ENCODE peak calls at places on chromosome 10, in eight cellular contexts. One of them, this sample, is unnamed.

GRCh38 chr10:126147866-126148578 is 240.3 kb downstream of the ADAM12 start:
- DNase-seq in stimulated activated CD4-positive, alpha-beta T cell treated with anti-CD3 and anti-CD28 coated beads, Interleukin-4, amount 100 ng/mL, for 24 hours: no peak
- DNase-seq in activated gamma-delta T cell treated with Interleukin-2 at 50 U/mL for 16 hours: no peak
- DNase-seq in skeletal muscle cell: peak; percentile 57
- DNase-seq in GM03348: peak; percentile 68
- DNase-seq in omental fat pad: no peak
- DNase-seq in anterior cingulate cortex: no peak
- DNase-seq in mucosa of gallbladder: no peak
- DNase-seq in this sample: peak; percentile 66

GRCh38 chr10:27685686-27686085 is 59.9 kb downstream of the MKX start:
- DNase-seq in anterior cingulate cortex: no peak
- DNase-seq in skeletal muscle cell: no peak
- DNase-seq in omental fat pad: no peak
- DNase-seq in mucosa of gallbladder: no peak
- DNase-seq in stimulated activated CD4-positive, alpha-beta T cell treated with anti-CD3 and anti-CD28 coated beads, Interleukin-4, amount 100 ng/mL, for 24 hours: no peak
- DNase-seq in activated gamma-delta T cell treated with Interleukin-2 at 50 U/mL for 16 hours: no peak
- DNase-seq in GM03348: no peak
- DNase-seq in this sample: no peak

GRCh38 chr10:68032113-68032512 is 43.0 kb downstream of the HERC4 start:
- DNase-seq in anterior cingulate cortex: no peak
- DNase-seq in mucosa of gallbladder: no peak
- DNase-seq in skeletal muscle cell: no peak
- DNase-seq in stimulated activated CD4-positive, alpha-beta T cell treated with anti-CD3 and anti-CD28 coated beads, Interleukin-4, amount 100 ng/mL, for 24 hours: no peak
- DNase-seq in GM03348: no peak
- DNase-seq in omental fat pad: no peak
- DNase-seq in activated gamma-delta T cell treated with Interleukin-2 at 50 U/mL for 16 hours: no peak
- DNase-seq in this sample: no peak

GRCh38 chr10:71006497-71006896 is 118.1 kb upstream of the PCBD1 start:
- DNase-seq in mucosa of gallbladder: no peak
- DNase-seq in omental fat pad: no peak
- DNase-seq in activated gamma-delta T cell treated with Interleukin-2 at 50 U/mL for 16 hours: no peak
- DNase-seq in GM03348: no peak
- DNase-seq in skeletal muscle cell: no peak
- DNase-seq in stimulated activated CD4-positive, alpha-beta T cell treated with anti-CD3 and anti-CD28 coated beads, Interleukin-4, amount 100 ng/mL, for 24 hours: no peak
- DNase-seq in anterior cingulate cortex: no peak
- DNase-seq in this sample: no peak

GRCh38 chr10:82558208-82558607 is 683.2 kb downstream of the NRG3 start:
- DNase-seq in skeletal muscle cell: peak; percentile 4
- DNase-seq in activated gamma-delta T cell treated with Interleukin-2 at 50 U/mL for 16 hours: no peak
- DNase-seq in stimulated activated CD4-positive, alpha-beta T cell treated with anti-CD3 and anti-CD28 coated beads, Interleukin-4, amount 100 ng/mL, for 24 hours: no peak
- DNase-seq in mucosa of gallbladder: no peak
- DNase-seq in anterior cingulate cortex: no peak
- DNase-seq in GM03348: no peak
- DNase-seq in omental fat pad: no peak
- DNase-seq in this sample: peak; percentile 47

GRCh38 chr10:1074063-1074747 is 18.0 kb downstream of the WDR37 start:
- DNase-seq in GM03348: no peak
- DNase-seq in omental fat pad: no peak
- DNase-seq in mucosa of gallbladder: no peak
- DNase-seq in activated gamma-delta T cell treated with Interleukin-2 at 50 U/mL for 16 hours: no peak
- DNase-seq in stimulated activated CD4-positive, alpha-beta T cell treated with anti-CD3 and anti-CD28 coated beads, Interleukin-4, amount 100 ng/mL, for 24 hours: no peak
- DNase-seq in skeletal muscle cell: no peak
- DNase-seq in anterior cingulate cortex: no peak
- DNase-seq in this sample: no peak

GRCh38 chr10:119161680-119162079 is 3.8 kb downstream of the SFXN4 start:
- DNase-seq in GM03348: no peak
- DNase-seq in stimulated activated CD4-positive, alpha-beta T cell treated with anti-CD3 and anti-CD28 coated beads, Interleukin-4, amount 100 ng/mL, for 24 hours: no peak
- DNase-seq in omental fat pad: no peak
- DNase-seq in activated gamma-delta T cell treated with Interleukin-2 at 50 U/mL for 16 hours: no peak
- DNase-seq in mucosa of gallbladder: no peak
- DNase-seq in skeletal muscle cell: no peak
- DNase-seq in anterior cingulate cortex: peak; percentile 21
- DNase-seq in this sample: peak; percentile 31

GRCh38 chr10:132904169-132904813 is 38.1 kb downstream of the CFAP46 start:
- DNase-seq in skeletal muscle cell: no peak
- DNase-seq in omental fat pad: no peak
- DNase-seq in anterior cingulate cortex: no peak
- DNase-seq in activated gamma-delta T cell treated with Interleukin-2 at 50 U/mL for 16 hours: no peak
- DNase-seq in stimulated activated CD4-positive, alpha-beta T cell treated with anti-CD3 and anti-CD28 coated beads, Interleukin-4, amount 100 ng/mL, for 24 hours: peak; percentile 42
- DNase-seq in mucosa of gallbladder: no peak
- DNase-seq in GM03348: peak; percentile 77
- DNase-seq in this sample: peak; percentile 43

GRCh38 chr10:34088208-34088794 is 726.8 kb downstream of the PARD3 start:
- DNase-seq in omental fat pad: no peak
- DNase-seq in skeletal muscle cell: no peak
- DNase-seq in stimulated activated CD4-positive, alpha-beta T cell treated with anti-CD3 and anti-CD28 coated beads, Interleukin-4, amount 100 ng/mL, for 24 hours: no peak
- DNase-seq in anterior cingulate cortex: no peak
- DNase-seq in mucosa of gallbladder: no peak
- DNase-seq in GM03348: no peak
- DNase-seq in activated gamma-delta T cell treated with Interleukin-2 at 50 U/mL for 16 hours: no peak
- DNase-seq in this sample: no peak

GRCh38 chr10:80410122-80410521 is 1.8 kb downstream of the PRXL2A start:
- DNase-seq in anterior cingulate cortex: no peak
- DNase-seq in GM03348: no peak
- DNase-seq in stimulated activated CD4-positive, alpha-beta T cell treated with anti-CD3 and anti-CD28 coated beads, Interleukin-4, amount 100 ng/mL, for 24 hours: no peak
- DNase-seq in skeletal muscle cell: no peak
- DNase-seq in omental fat pad: no peak
- DNase-seq in activated gamma-delta T cell treated with Interleukin-2 at 50 U/mL for 16 hours: no peak
- DNase-seq in mucosa of gallbladder: no peak
- DNase-seq in this sample: no peak

GRCh38 chr10:78937800-78938694 is 130.7 kb upstream of the ZMIZ1 start:
- DNase-seq in stimulated activated CD4-positive, alpha-beta T cell treated with anti-CD3 and anti-CD28 coated beads, Interleukin-4, amount 100 ng/mL, for 24 hours: no peak
- DNase-seq in skeletal muscle cell: no peak
- DNase-seq in anterior cingulate cortex: no peak
- DNase-seq in activated gamma-delta T cell treated with Interleukin-2 at 50 U/mL for 16 hours: peak; percentile 22
- DNase-seq in GM03348: no peak
- DNase-seq in omental fat pad: no peak
- DNase-seq in mucosa of gallbladder: no peak
- DNase-seq in this sample: peak; percentile 38

GRCh38 chr10:12799746-12800145 is 201.8 kb downstream of the CCDC3 start:
- DNase-seq in mucosa of gallbladder: no peak
- DNase-seq in omental fat pad: no peak
- DNase-seq in stimulated activated CD4-positive, alpha-beta T cell treated with anti-CD3 and anti-CD28 coated beads, Interleukin-4, amount 100 ng/mL, for 24 hours: no peak
- DNase-seq in GM03348: no peak
- DNase-seq in activated gamma-delta T cell treated with Interleukin-2 at 50 U/mL for 16 hours: no peak
- DNase-seq in skeletal muscle cell: no peak
- DNase-seq in anterior cingulate cortex: no peak
- DNase-seq in this sample: no peak

GRCh38 chr10:70319183-70319582 is 35.4 kb upstream of the NPFFR1 start:
- DNase-seq in activated gamma-delta T cell treated with Interleukin-2 at 50 U/mL for 16 hours: no peak
- DNase-seq in skeletal muscle cell: no peak
- DNase-seq in GM03348: no peak
- DNase-seq in stimulated activated CD4-positive, alpha-beta T cell treated with anti-CD3 and anti-CD28 coated beads, Interleukin-4, amount 100 ng/mL, for 24 hours: no peak
- DNase-seq in omental fat pad: no peak
- DNase-seq in mucosa of gallbladder: no peak
- DNase-seq in anterior cingulate cortex: no peak
- DNase-seq in this sample: no peak

GRCh38 chr10:17383801-17384445 is 70.5 kb downstream of the ST8SIA6 start:
- DNase-seq in activated gamma-delta T cell treated with Interleukin-2 at 50 U/mL for 16 hours: no peak
- DNase-seq in GM03348: no peak
- DNase-seq in omental fat pad: no peak
- DNase-seq in anterior cingulate cortex: no peak
- DNase-seq in mucosa of gallbladder: no peak
- DNase-seq in skeletal muscle cell: no peak
- DNase-seq in stimulated activated CD4-positive, alpha-beta T cell treated with anti-CD3 and anti-CD28 coated beads, Interleukin-4, amount 100 ng/mL, for 24 hours: no peak
- DNase-seq in this sample: no peak

GRCh38 chr10:58531084-58531695 is 18.5 kb downstream of the BICC1 start:
- DNase-seq in activated gamma-delta T cell treated with Interleukin-2 at 50 U/mL for 16 hours: peak; percentile 33
- DNase-seq in stimulated activated CD4-positive, alpha-beta T cell treated with anti-CD3 and anti-CD28 coated beads, Interleukin-4, amount 100 ng/mL, for 24 hours: peak; percentile 54
- DNase-seq in skeletal muscle cell: no peak
- DNase-seq in mucosa of gallbladder: peak; percentile 66
- DNase-seq in anterior cingulate cortex: peak; percentile 0
- DNase-seq in omental fat pad: no peak
- DNase-seq in GM03348: peak; percentile 43
- DNase-seq in this sample: peak; percentile 90

GRCh38 chr10:28179490-28180099 is 123.3 kb downstream of the MPP7 start:
- DNase-seq in anterior cingulate cortex: no peak
- DNase-seq in stimulated activated CD4-positive, alpha-beta T cell treated with anti-CD3 and anti-CD28 coated beads, Interleukin-4, amount 100 ng/mL, for 24 hours: peak; percentile 54
- DNase-seq in mucosa of gallbladder: peak; percentile 40
- DNase-seq in omental fat pad: no peak
- DNase-seq in skeletal muscle cell: no peak
- DNase-seq in GM03348: peak; percentile 50
- DNase-seq in activated gamma-delta T cell treated with Interleukin-2 at 50 U/mL for 16 hours: peak; percentile 17
- DNase-seq in this sample: peak; percentile 72

GRCh38 chr10:55740110-55740509 is 620.9 kb downstream of the ZWINT start:
- DNase-seq in GM03348: no peak
- DNase-seq in anterior cingulate cortex: no peak
- DNase-seq in stimulated activated CD4-positive, alpha-beta T cell treated with anti-CD3 and anti-CD28 coated beads, Interleukin-4, amount 100 ng/mL, for 24 hours: no peak
- DNase-seq in omental fat pad: no peak
- DNase-seq in mucosa of gallbladder: no peak
- DNase-seq in skeletal muscle cell: no peak
- DNase-seq in activated gamma-delta T cell treated with Interleukin-2 at 50 U/mL for 16 hours: no peak
- DNase-seq in this sample: no peak

GRCh38 chr10:36720931-36721330 is 404.5 kb upstream of the ANKRD30A start:
- DNase-seq in omental fat pad: no peak
- DNase-seq in skeletal muscle cell: no peak
- DNase-seq in GM03348: no peak
- DNase-seq in mucosa of gallbladder: no peak
- DNase-seq in activated gamma-delta T cell treated with Interleukin-2 at 50 U/mL for 16 hours: no peak
- DNase-seq in anterior cingulate cortex: no peak
- DNase-seq in stimulated activated CD4-positive, alpha-beta T cell treated with anti-CD3 and anti-CD28 coated beads, Interleukin-4, amount 100 ng/mL, for 24 hours: no peak
- DNase-seq in this sample: peak; percentile 3

GRCh38 chr10:78316451-78316931 is 282.8 kb downstream of the RPS24 start:
- DNase-seq in activated gamma-delta T cell treated with Interleukin-2 at 50 U/mL for 16 hours: no peak
- DNase-seq in anterior cingulate cortex: peak; percentile 38
- DNase-seq in omental fat pad: no peak
- DNase-seq in stimulated activated CD4-positive, alpha-beta T cell treated with anti-CD3 and anti-CD28 coated beads, Interleukin-4, amount 100 ng/mL, for 24 hours: no peak
- DNase-seq in skeletal muscle cell: peak; percentile 31
- DNase-seq in mucosa of gallbladder: peak; percentile 14
- DNase-seq in GM03348: peak; percentile 65
- DNase-seq in this sample: no peak

GRCh38 chr10:6275022-6275997 is 72.6 kb downstream of the PFKFB3 start:
- DNase-seq in activated gamma-delta T cell treated with Interleukin-2 at 50 U/mL for 16 hours: peak; percentile 88
- DNase-seq in stimulated activated CD4-positive, alpha-beta T cell treated with anti-CD3 and anti-CD28 coated beads, Interleukin-4, amount 100 ng/mL, for 24 hours: peak; percentile 92
- DNase-seq in mucosa of gallbladder: peak; percentile 88
- DNase-seq in omental fat pad: peak; percentile 66
- DNase-seq in skeletal muscle cell: peak; percentile 94
- DNase-seq in GM03348: peak; percentile 96
- DNase-seq in anterior cingulate cortex: peak; percentile 45
- DNase-seq in this sample: peak; percentile 99

GRCh38 chr10:62805139-62806092 is 896 bp downstream of the ADO start:
- DNase-seq in omental fat pad: no peak
- DNase-seq in activated gamma-delta T cell treated with Interleukin-2 at 50 U/mL for 16 hours: no peak
- DNase-seq in GM03348: peak; percentile 77
- DNase-seq in stimulated activated CD4-positive, alpha-beta T cell treated with anti-CD3 and anti-CD28 coated beads, Interleukin-4, amount 100 ng/mL, for 24 hours: peak; percentile 67
- DNase-seq in anterior cingulate cortex: peak; percentile 75
- DNase-seq in mucosa of gallbladder: no peak
- DNase-seq in skeletal muscle cell: no peak
- DNase-seq in this sample: peak; percentile 49

GRCh38 chr10:93150289-93150688 is 76.6 kb downstream of the CYP26A1 start:
- DNase-seq in skeletal muscle cell: no peak
- DNase-seq in omental fat pad: no peak
- DNase-seq in mucosa of gallbladder: no peak
- DNase-seq in stimulated activated CD4-positive, alpha-beta T cell treated with anti-CD3 and anti-CD28 coated beads, Interleukin-4, amount 100 ng/mL, for 24 hours: peak; percentile 5
- DNase-seq in GM03348: peak; percentile 14
- DNase-seq in anterior cingulate cortex: no peak
- DNase-seq in activated gamma-delta T cell treated with Interleukin-2 at 50 U/mL for 16 hours: no peak
- DNase-seq in this sample: peak; percentile 21

GRCh38 chr10:13234172-13234571 is at the start of gene UCMA:
- DNase-seq in GM03348: no peak
- DNase-seq in skeletal muscle cell: no peak
- DNase-seq in omental fat pad: no peak
- DNase-seq in mucosa of gallbladder: no peak
- DNase-seq in activated gamma-delta T cell treated with Interleukin-2 at 50 U/mL for 16 hours: no peak
- DNase-seq in anterior cingulate cortex: no peak
- DNase-seq in stimulated activated CD4-positive, alpha-beta T cell treated with anti-CD3 and anti-CD28 coated beads, Interleukin-4, amount 100 ng/mL, for 24 hours: no peak
- DNase-seq in this sample: no peak

GRCh38 chr10:24849537-24850299 is 102.7 kb downstream of the PRTFDC1 start:
- DNase-seq in anterior cingulate cortex: no peak
- DNase-seq in activated gamma-delta T cell treated with Interleukin-2 at 50 U/mL for 16 hours: no peak
- DNase-seq in GM03348: no peak
- DNase-seq in skeletal muscle cell: no peak
- DNase-seq in mucosa of gallbladder: peak; percentile 31
- DNase-seq in omental fat pad: no peak
- DNase-seq in stimulated activated CD4-positive, alpha-beta T cell treated with anti-CD3 and anti-CD28 coated beads, Interleukin-4, amount 100 ng/mL, for 24 hours: no peak
- DNase-seq in this sample: no peak

GRCh38 chr10:44978570-44979280 is at the start of gene DEPP1:
- DNase-seq in stimulated activated CD4-positive, alpha-beta T cell treated with anti-CD3 and anti-CD28 coated beads, Interleukin-4, amount 100 ng/mL, for 24 hours: no peak
- DNase-seq in GM03348: peak; percentile 87
- DNase-seq in skeletal muscle cell: peak; percentile 69
- DNase-seq in anterior cingulate cortex: peak; percentile 74
- DNase-seq in activated gamma-delta T cell treated with Interleukin-2 at 50 U/mL for 16 hours: no peak
- DNase-seq in omental fat pad: peak; percentile 87
- DNase-seq in mucosa of gallbladder: peak; percentile 94
- DNase-seq in this sample: peak; percentile 98

GRCh38 chr10:11617233-11617632 is 5.8 kb upstream of the USP6NL start:
- DNase-seq in anterior cingulate cortex: no peak
- DNase-seq in activated gamma-delta T cell treated with Interleukin-2 at 50 U/mL for 16 hours: no peak
- DNase-seq in stimulated activated CD4-positive, alpha-beta T cell treated with anti-CD3 and anti-CD28 coated beads, Interleukin-4, amount 100 ng/mL, for 24 hours: no peak
- DNase-seq in GM03348: no peak
- DNase-seq in mucosa of gallbladder: no peak
- DNase-seq in omental fat pad: no peak
- DNase-seq in skeletal muscle cell: no peak
- DNase-seq in this sample: no peak

GRCh38 chr10:110789604-110790428 is 81.9 kb upstream of the PDCD4 start:
- DNase-seq in omental fat pad: no peak
- DNase-seq in mucosa of gallbladder: no peak
- DNase-seq in stimulated activated CD4-positive, alpha-beta T cell treated with anti-CD3 and anti-CD28 coated beads, Interleukin-4, amount 100 ng/mL, for 24 hours: no peak
- DNase-seq in activated gamma-delta T cell treated with Interleukin-2 at 50 U/mL for 16 hours: no peak
- DNase-seq in skeletal muscle cell: no peak
- DNase-seq in anterior cingulate cortex: no peak
- DNase-seq in GM03348: no peak
- DNase-seq in this sample: no peak

GRCh38 chr10:95653895-95654294 is 2.6 kb downstream of the ALDH18A1 start:
- DNase-seq in stimulated activated CD4-positive, alpha-beta T cell treated with anti-CD3 and anti-CD28 coated beads, Interleukin-4, amount 100 ng/mL, for 24 hours: no peak
- DNase-seq in skeletal muscle cell: no peak
- DNase-seq in activated gamma-delta T cell treated with Interleukin-2 at 50 U/mL for 16 hours: no peak
- DNase-seq in GM03348: no peak
- DNase-seq in anterior cingulate cortex: no peak
- DNase-seq in mucosa of gallbladder: no peak
- DNase-seq in omental fat pad: no peak
- DNase-seq in this sample: no peak

GRCh38 chr10:115222039-115222438 is 128.9 kb downstream of the ATRNL1 start:
- DNase-seq in anterior cingulate cortex: no peak
- DNase-seq in activated gamma-delta T cell treated with Interleukin-2 at 50 U/mL for 16 hours: no peak
- DNase-seq in omental fat pad: no peak
- DNase-seq in stimulated activated CD4-positive, alpha-beta T cell treated with anti-CD3 and anti-CD28 coated beads, Interleukin-4, amount 100 ng/mL, for 24 hours: no peak
- DNase-seq in GM03348: no peak
- DNase-seq in skeletal muscle cell: no peak
- DNase-seq in mucosa of gallbladder: no peak
- DNase-seq in this sample: no peak

GRCh38 chr10:86480571-86480970 is 41.0 kb downstream of the WAPL start:
- DNase-seq in omental fat pad: no peak
- DNase-seq in GM03348: no peak
- DNase-seq in mucosa of gallbladder: no peak
- DNase-seq in anterior cingulate cortex: no peak
- DNase-seq in stimulated activated CD4-positive, alpha-beta T cell treated with anti-CD3 and anti-CD28 coated beads, Interleukin-4, amount 100 ng/mL, for 24 hours: no peak
- DNase-seq in activated gamma-delta T cell treated with Interleukin-2 at 50 U/mL for 16 hours: no peak
- DNase-seq in skeletal muscle cell: no peak
- DNase-seq in this sample: no peak

GRCh38 chr10:120542591-120542990 is 85.6 kb downstream of the PLPP4 start:
- DNase-seq in anterior cingulate cortex: no peak
- DNase-seq in activated gamma-delta T cell treated with Interleukin-2 at 50 U/mL for 16 hours: no peak
- DNase-seq in mucosa of gallbladder: no peak
- DNase-seq in stimulated activated CD4-positive, alpha-beta T cell treated with anti-CD3 and anti-CD28 coated beads, Interleukin-4, amount 100 ng/mL, for 24 hours: no peak
- DNase-seq in omental fat pad: no peak
- DNase-seq in GM03348: no peak
- DNase-seq in skeletal muscle cell: no peak
- DNase-seq in this sample: no peak

GRCh38 chr10:34687434-34688205 is 127.5 kb downstream of the PARD3 start:
- DNase-seq in omental fat pad: no peak
- DNase-seq in skeletal muscle cell: peak; percentile 33
- DNase-seq in mucosa of gallbladder: no peak
- DNase-seq in activated gamma-delta T cell treated with Interleukin-2 at 50 U/mL for 16 hours: no peak
- DNase-seq in stimulated activated CD4-positive, alpha-beta T cell treated with anti-CD3 and anti-CD28 coated beads, Interleukin-4, amount 100 ng/mL, for 24 hours: no peak
- DNase-seq in anterior cingulate cortex: no peak
- DNase-seq in GM03348: no peak
- DNase-seq in this sample: peak; percentile 57

GRCh38 chr10:33388325-33388724 is 53.9 kb upstream of the NRP1 start:
- DNase-seq in activated gamma-delta T cell treated with Interleukin-2 at 50 U/mL for 16 hours: no peak
- DNase-seq in anterior cingulate cortex: no peak
- DNase-seq in mucosa of gallbladder: no peak
- DNase-seq in omental fat pad: no peak
- DNase-seq in stimulated activated CD4-positive, alpha-beta T cell treated with anti-CD3 and anti-CD28 coated beads, Interleukin-4, amount 100 ng/mL, for 24 hours: no peak
- DNase-seq in skeletal muscle cell: no peak
- DNase-seq in GM03348: no peak
- DNase-seq in this sample: no peak

GRCh38 chr10:27503498-27504006 is 552 bp upstream of the RAB18 start:
- DNase-seq in GM03348: no peak
- DNase-seq in omental fat pad: no peak
- DNase-seq in stimulated activated CD4-positive, alpha-beta T cell treated with anti-CD3 and anti-CD28 coated beads, Interleukin-4, amount 100 ng/mL, for 24 hours: no peak
- DNase-seq in activated gamma-delta T cell treated with Interleukin-2 at 50 U/mL for 16 hours: peak; percentile 6
- DNase-seq in anterior cingulate cortex: no peak
- DNase-seq in mucosa of gallbladder: no peak
- DNase-seq in skeletal muscle cell: no peak
- DNase-seq in this sample: no peak